ENCODE peak calls at places on chromosomes 5 and 9, in four cellular contexts. O, Y, M and J are unnamed samples.

GRCh38 chr5:73135429-73136276 is 15.3 kb downstream of the TMEM171 start:
- ATAC-seq in O (no peak), Y (peak; percentile 65), M (no peak), J (no peak)

GRCh38 chr5:138793481-138794010 is 40.3 kb downstream of the CTNNA1 start:
- ATAC-seq in O (peak; percentile 49), Y (no peak), M (no peak), J (no peak)

GRCh38 chr5:139658928-139659667 is 10.9 kb downstream of the CXXC5 start:
- ATAC-seq in O (peak; percentile 6), Y (no peak), M (peak; percentile 24), J (no peak)

GRCh38 chr9:136567651-136568287 is 21.9 kb upstream of the NOTCH1 start:
- ATAC-seq in O (peak; percentile 71), Y (peak; percentile 89), M (peak; percentile 59), J (no peak)

GRCh38 chr5:106959447-106959846 is 711.3 kb downstream of the EFNA5 start:
- ATAC-seq in O (no peak), Y (peak; percentile 75), M (no peak), J (no peak)

GRCh38 chr9:125904155-125904841 is 157.1 kb downstream of the PBX3 start:
- ATAC-seq in O (peak; percentile 74), Y (no peak), M (peak; percentile 58), J (no peak)

GRCh38 chr5:13498279-13498678 is 446.2 kb downstream of the DNAH5 start:
- ATAC-seq in O (no peak), Y (no peak), M (no peak), J (no peak)

GRCh38 chr5:142388696-142389095 is 63.9 kb upstream of the SPRY4 start:
- ATAC-seq in O (no peak), Y (no peak), M (no peak), J (no peak)

GRCh38 chr9:125644819-125645507 is 62.0 kb downstream of the MAPKAP1 start:
- ATAC-seq in O (no peak), Y (no peak), M (no peak), J (no peak)

GRCh38 chr5:79689541-79690466 is at the start of gene CMYA5:
- ATAC-seq in O (peak; percentile 82), Y (peak; percentile 92), M (peak; percentile 84), J (peak; percentile 41)

GRCh38 chr5:1507457-1507856 is 16.3 kb downstream of the LPCAT1 start:
- ATAC-seq in O (peak; percentile 58), Y (no peak), M (no peak), J (no peak)

GRCh38 chr9:22214497-22215031 is 205.5 kb upstream of the CDKN2B start:
- ATAC-seq in O (no peak), Y (peak; percentile 20), M (no peak), J (no peak)